ENCODE peak calls at places on chromosomes 11 and 22, in seven cellular contexts. C is lower lobe of right lung; T is adrenal gland; B is SJCRH30; S is esophagus squamous epithelium; A is sigmoid colon; E is naive thymus-derived CD4-positive, alpha-beta T cell. X is an unnamed sample.

GRCh38 chr11:126341760-126342161 is 13.7 kb upstream of the ST3GAL4 start:
- DNase-seq in T (no peak), B (peak; percentile 78), A (no peak), S (no peak), E (no peak), C (no peak), X (no peak)

GRCh38 chr11:31355131-31355530 is 14.4 kb downstream of the DCDC1 start:
- DNase-seq in E (no peak), B (no peak), S (no peak), C (no peak), T (no peak), A (no peak), X (no peak)

GRCh38 chr11:117840881-117841581 is 16.5 kb upstream of the FXYD2 start:
- DNase-seq in E (no peak), T (peak; percentile 12), C (peak; percentile 24), A (peak; percentile 30), B (no peak), S (no peak), X (no peak)

GRCh38 chr22:40196628-40197027 is 18.9 kb downstream of the TNRC6B start:
- DNase-seq in S (no peak), B (no peak), A (no peak), T (peak; percentile 50), E (no peak), C (no peak), X (no peak)

GRCh38 chr11:31817054-31817620 is 6.0 kb upstream of the PAX6 start:
- DNase-seq in A (peak; percentile 52), B (no peak), E (no peak), S (no peak), T (no peak), C (no peak), X (peak; percentile 72)

GRCh38 chr11:103591554-103591953 is 444.9 kb upstream of the DDI1 start:
- DNase-seq in A (no peak), B (no peak), T (no peak), C (no peak), S (no peak), E (no peak), X (no peak)

GRCh38 chr11:66090288-66090687 is 20.2 kb downstream of the PACS1 start:
- DNase-seq in A (no peak), T (no peak), E (no peak), S (no peak), C (no peak), B (no peak), X (no peak)

GRCh38 chr11:37907461-37908223 is 1309.6 kb upstream of the RAG2 start:
- DNase-seq in C (no peak), A (no peak), T (no peak), E (no peak), B (peak; percentile 34), S (no peak), X (no peak)

GRCh38 chr11:87493516-87493915 is 455.8 kb downstream of the TMEM135 start:
- DNase-seq in B (no peak), E (no peak), A (no peak), T (no peak), S (no peak), C (no peak), X (peak; percentile 68)

GRCh38 chr11:1667906-1668305 is 29.1 kb upstream of the KRTAP5-6 start:
- DNase-seq in A (no peak), T (peak; percentile 44), S (no peak), E (no peak), B (no peak), C (no peak), X (no peak)

GRCh38 chr11:96341237-96342130 is 1.5 kb downstream of the MAML2 start:
- DNase-seq in S (no peak), E (peak; percentile 46), B (peak; percentile 6), A (peak; percentile 79), C (peak; percentile 70), T (peak; percentile 45), X (peak; percentile 72)

GRCh38 chr11:31509017-31509411 is 408 bp downstream of the IMMP1L start:
- DNase-seq in A (no peak), C (no peak), E (no peak), S (no peak), B (no peak), T (no peak), X (no peak)

GRCh38 chr11:88402192-88402715 is 64.7 kb upstream of the CTSC start:
- DNase-seq in A (no peak), C (no peak), S (no peak), E (no peak), T (no peak), B (no peak), X (no peak)

GRCh38 chr11:127037001-127037400 is 36.4 kb upstream of the KIRREL3 start:
- DNase-seq in A (no peak), S (no peak), T (no peak), B (no peak), C (no peak), E (no peak), X (no peak)

GRCh38 chr22:37162221-37163095 is 12.7 kb upstream of the IL2RB start:
- DNase-seq in A (no peak), B (no peak), T (no peak), S (no peak), E (no peak), C (no peak), X (no peak)

GRCh38 chr22:19959043-19959586 is 17.5 kb upstream of the TXNRD2 start:
- DNase-seq in B (peak; percentile 86), C (peak; percentile 80), A (peak; percentile 88), E (no peak), S (no peak), T (peak; percentile 90), X (peak; percentile 99)

GRCh38 chr22:37633082-37633692 is 6.3 kb upstream of the SH3BP1 start:
- DNase-seq in A (no peak), B (peak; percentile 22), T (no peak), C (no peak), S (no peak), E (no peak), X (no peak)

GRCh38 chr11:47496808-47497207 is 47.9 kb upstream of the RAPSN start:
- DNase-seq in A (no peak), C (no peak), T (no peak), B (no peak), S (no peak), E (no peak), X (no peak)

GRCh38 chr11:112100457-112100856 is 13.8 kb downstream of the SDHD start:
- DNase-seq in C (no peak), E (no peak), T (no peak), S (no peak), B (no peak), A (no peak), X (no peak)

GRCh38 chr22:43293661-43294392 is 49.3 kb downstream of the SCUBE1 start:
- DNase-seq in E (no peak), S (no peak), B (peak; percentile 99), T (peak; percentile 59), A (peak; percentile 97), C (peak; percentile 76), X (no peak)

GRCh38 chr11:33168605-33169240 is 7.4 kb upstream of the CSTF3 start:
- DNase-seq in E (no peak), A (no peak), S (no peak), B (no peak), T (no peak), C (no peak), X (no peak)

DNA sequence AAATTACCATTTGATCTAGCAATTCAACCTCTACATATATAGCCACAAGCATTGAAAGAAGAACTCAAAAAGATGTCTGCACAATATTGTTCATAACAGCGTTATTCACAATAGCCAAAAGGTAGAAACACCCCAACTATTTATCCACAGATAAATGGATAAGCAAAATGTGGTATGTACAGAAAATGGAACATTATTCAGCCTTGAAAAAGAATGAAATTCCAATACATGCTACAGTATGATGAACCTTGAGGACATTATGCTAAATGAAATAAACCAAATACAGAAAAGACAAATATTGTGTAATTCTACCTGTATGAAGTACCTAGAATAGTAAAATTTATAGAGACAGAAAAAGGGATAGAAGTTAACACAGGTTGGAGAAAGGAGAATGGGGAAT is 2.6 kb upstream of the ETS1 start:
- DNase-seq in C (no peak), T (no peak), S (no peak), B (no peak), E (no peak), A (no peak), X (no peak)
- H3K4me1 ChIP-seq in C (peaks cover 14% of the 10 kb centered on the region), T (no peaks in the 10 kb centered on the region), S (no peaks in the 10 kb centered on the region), B (no peaks in the 10 kb centered on the region), E (no peaks in the 10 kb centered on the region), A (no peaks in the 10 kb centered on the region), X (peaks cover 16% of the 10 kb centered on the region)

DNA sequence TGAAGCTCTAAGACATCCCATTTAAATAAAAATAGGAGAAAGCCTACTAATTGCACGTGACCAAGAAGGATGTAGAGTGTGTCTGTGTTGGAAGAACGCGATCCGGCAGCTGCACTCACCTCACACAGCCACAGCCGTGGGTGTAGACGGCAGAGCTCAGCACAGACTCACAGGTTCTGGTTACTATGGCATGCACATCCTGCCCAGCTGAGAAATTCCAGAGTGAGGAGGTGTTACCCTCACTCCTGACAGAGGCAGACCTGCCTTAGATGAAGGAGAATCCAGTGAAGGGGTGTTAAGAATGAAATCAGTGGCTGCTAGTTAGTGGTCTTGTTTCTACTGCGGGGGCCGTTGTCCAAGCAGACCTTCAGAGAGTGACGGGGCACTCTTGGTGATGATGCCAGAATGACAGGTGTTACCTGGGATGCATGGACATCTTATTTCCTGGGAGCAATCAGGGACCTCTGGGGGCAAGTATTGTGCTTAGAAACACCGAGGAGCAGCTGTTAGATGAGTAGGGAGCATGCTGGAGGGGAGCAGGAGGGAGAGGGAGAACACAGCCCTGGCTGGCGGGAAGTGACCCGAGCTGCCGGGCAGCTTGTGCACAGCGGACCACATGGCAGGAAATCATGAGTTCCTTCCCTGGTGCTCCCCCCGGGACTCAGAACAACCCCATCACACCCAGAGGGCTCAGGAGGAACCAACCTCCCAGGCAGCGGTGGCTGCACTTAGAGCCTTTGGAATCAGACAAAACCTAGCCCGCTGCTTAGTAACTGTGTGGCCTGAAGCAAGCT is 12.3 kb downstream of the KCNJ5 start:
- DNase-seq in A (no peak), C (peak; percentile 66), E (no peak), S (no peak), B (peak; percentile 70), T (peak; percentile 46), X (peak; percentile 86)
- H3K4me1 ChIP-seq in A (peaks cover 21% of the 10 kb centered on the region), C (peaks cover 52% of the 10 kb centered on the region), E (peaks cover 3% of the 10 kb centered on the region), S (peaks cover 7% of the 10 kb centered on the region), B (peaks cover 44% of the 10 kb centered on the region), T (peaks cover 97% of the 10 kb centered on the region), X (peaks cover 13% of the 10 kb centered on the region)

GRCh38 chr11:12274558-12275197 is 102.7 kb upstream of the PARVA start:
- DNase-seq in B (no peak), C (no peak), E (no peak), S (no peak), A (peak; percentile 44), T (no peak), X (peak; percentile 35)

GRCh38 chr11:12271826-12272366 is 105.5 kb upstream of the PARVA start:
- DNase-seq in E (no peak), C (no peak), B (no peak), A (peak; percentile 43), T (no peak), S (no peak), X (no peak)

GRCh38 chr11:12272821-12273617 is 104.4 kb upstream of the PARVA start:
- DNase-seq in S (no peak), E (no peak), B (no peak), T (no peak), C (no peak), A (peak; percentile 53), X (no peak)

GRCh38 chr11:12274056-12274455 is 103.3 kb upstream of the PARVA start:
- DNase-seq in A (peak; percentile 21), T (no peak), S (no peak), B (no peak), E (no peak), C (no peak), X (peak; percentile 10)

GRCh38 chr11:12273618-12273995 is 103.8 kb upstream of the PARVA start:
- DNase-seq in B (no peak), E (no peak), S (no peak), C (no peak), T (no peak), A (peak; percentile 6), X (no peak)
- H3K4me1 ChIP-seq in B (peaks cover 7% of the 10 kb centered on the region), E (no peaks in the 10 kb centered on the region), S (peaks cover 6% of the 10 kb centered on the region), C (peaks cover 13% of the 10 kb centered on the region), T (no peaks in the 10 kb centered on the region), A (peaks cover 21% of the 10 kb centered on the region), X (no peaks in the 10 kb centered on the region)

GRCh38 chr11:70590356-70590991 is 192.1 kb downstream of the CTTN start:
- DNase-seq in T (no peak), A (no peak), C (no peak), E (no peak), S (no peak), B (no peak), X (no peak)
- H3K4me1 ChIP-seq in T (no peaks in the 10 kb centered on the region), A (no peaks in the 10 kb centered on the region), C (no peaks in the 10 kb centered on the region), E (peaks cover 5% of the 10 kb centered on the region), S (no peaks in the 10 kb centered on the region), B (peaks cover 13% of the 10 kb centered on the region), X (no peaks in the 10 kb centered on the region)

X was measured in endodermal cell.